ENCODE peak calls at places on chromosomes 2 and 18, in ten cellular contexts. One of them, this sample, is unnamed. For H3K4me1, the result is how much of the 10 kb centered on the place peaks cover.

GRCh38 chr2:84849271-84849952 is 31.5 kb downstream of the TRABD2A start:
- DNase-seq in hepatocyte: no peak
- DNase-seq in adrenal gland: no peak
- DNase-seq in psoas muscle: no peak
- DNase-seq in tibial nerve: no peak
- DNase-seq in sigmoid colon: no peak
- DNase-seq in fibroblast of lung: peak
- DNase-seq in MM.1S: no peak
- DNase-seq in upper lobe of right lung: no peak
- DNase-seq in transverse colon: no peak
- DNase-seq in this sample: no peak

GRCh38 chr2:237858294-237859081 is 935 bp upstream of the RAMP1 start:
- DNase-seq in MM.1S: peak
- DNase-seq in psoas muscle: peak
- DNase-seq in tibial nerve: peak
- DNase-seq in fibroblast of lung: peak
- DNase-seq in sigmoid colon: peak
- DNase-seq in adrenal gland: peak
- DNase-seq in hepatocyte: peak
- DNase-seq in transverse colon: peak
- DNase-seq in upper lobe of right lung: peak
- DNase-seq in this sample: no peak

GRCh38 chr2:16870677-16871076 is 205.0 kb upstream of the CYRIA start:
- DNase-seq in psoas muscle: no peak
- DNase-seq in transverse colon: no peak
- DNase-seq in sigmoid colon: no peak
- DNase-seq in MM.1S: no peak
- DNase-seq in fibroblast of lung: no peak
- DNase-seq in adrenal gland: no peak
- DNase-seq in upper lobe of right lung: no peak
- DNase-seq in hepatocyte: no peak
- DNase-seq in tibial nerve: no peak
- DNase-seq in this sample: no peak

GRCh38 chr18:44789704-44790103 is 109.0 kb downstream of the SETBP1 start:
- DNase-seq in fibroblast of lung: no peak
- DNase-seq in psoas muscle: no peak
- DNase-seq in adrenal gland: no peak
- DNase-seq in tibial nerve: no peak
- DNase-seq in sigmoid colon: no peak
- DNase-seq in hepatocyte: peak
- DNase-seq in upper lobe of right lung: no peak
- DNase-seq in transverse colon: no peak
- DNase-seq in MM.1S: no peak
- DNase-seq in this sample: no peak

GRCh38 chr2:121285077-121285449 is at the start of gene TFCP2L1:
- DNase-seq in psoas muscle: no peak
- DNase-seq in transverse colon: peak
- DNase-seq in fibroblast of lung: no peak
- DNase-seq in hepatocyte: peak
- DNase-seq in MM.1S: no peak
- DNase-seq in upper lobe of right lung: peak
- DNase-seq in tibial nerve: no peak
- DNase-seq in adrenal gland: no peak
- DNase-seq in sigmoid colon: no peak
- DNase-seq in this sample: no peak

GRCh38 chr2:104078431-104079157 is 775.3 kb upstream of the POU3F3 start:
- DNase-seq in hepatocyte: peak
- DNase-seq in sigmoid colon: no peak
- DNase-seq in MM.1S: no peak
- DNase-seq in adrenal gland: no peak
- DNase-seq in tibial nerve: no peak
- DNase-seq in transverse colon: no peak
- DNase-seq in upper lobe of right lung: no peak
- DNase-seq in fibroblast of lung: no peak
- DNase-seq in psoas muscle: no peak
- DNase-seq in this sample: no peak

GRCh38 chr2:240933048-240933965 is 27.2 kb downstream of the CROCC2 start:
- DNase-seq in hepatocyte: no peak
- DNase-seq in sigmoid colon: peak
- DNase-seq in MM.1S: no peak
- DNase-seq in tibial nerve: peak
- DNase-seq in adrenal gland: no peak
- DNase-seq in fibroblast of lung: no peak
- DNase-seq in psoas muscle: no peak
- DNase-seq in upper lobe of right lung: peak
- DNase-seq in transverse colon: peak
- DNase-seq in this sample: no peak

GRCh38 chr2:8231909-8232308 is 449.9 kb upstream of the ID2 start:
- DNase-seq in upper lobe of right lung: no peak
- DNase-seq in transverse colon: no peak
- DNase-seq in adrenal gland: no peak
- DNase-seq in fibroblast of lung: no peak
- DNase-seq in tibial nerve: no peak
- DNase-seq in hepatocyte: no peak
- DNase-seq in sigmoid colon: no peak
- DNase-seq in psoas muscle: no peak
- DNase-seq in MM.1S: no peak
- DNase-seq in this sample: no peak

GRCh38 chr2:47061989-47062678 is 93.0 kb downstream of the STPG4 start:
- DNase-seq in MM.1S: no peak
- DNase-seq in fibroblast of lung: no peak
- DNase-seq in sigmoid colon: no peak
- DNase-seq in hepatocyte: no peak
- DNase-seq in upper lobe of right lung: no peak
- DNase-seq in adrenal gland: no peak
- DNase-seq in tibial nerve: no peak
- DNase-seq in psoas muscle: no peak
- DNase-seq in transverse colon: no peak
- DNase-seq in this sample: no peak

GRCh38 chr2:162072976-162073775 is 839 bp downstream of the DPP4 start:
- DNase-seq in hepatocyte: no peak
- DNase-seq in tibial nerve: no peak
- DNase-seq in upper lobe of right lung: peak
- DNase-seq in MM.1S: no peak
- DNase-seq in fibroblast of lung: peak
- DNase-seq in adrenal gland: peak
- DNase-seq in transverse colon: peak
- DNase-seq in psoas muscle: peak
- DNase-seq in sigmoid colon: peak
- DNase-seq in this sample: no peak

GRCh38 chr18:47953471-47953931 is 23.0 kb upstream of the SMAD2 start:
- DNase-seq in upper lobe of right lung: no peak
- DNase-seq in hepatocyte: no peak
- DNase-seq in psoas muscle: peak
- DNase-seq in transverse colon: peak
- DNase-seq in MM.1S: peak
- DNase-seq in sigmoid colon: no peak
- DNase-seq in tibial nerve: peak
- DNase-seq in fibroblast of lung: no peak
- DNase-seq in adrenal gland: peak
- DNase-seq in this sample: peak

GRCh38 chr2:234355798-234356365 is 141.0 kb downstream of the ARL4C start:
- DNase-seq in psoas muscle: no peak
- DNase-seq in tibial nerve: no peak
- DNase-seq in transverse colon: no peak
- DNase-seq in hepatocyte: no peak
- DNase-seq in fibroblast of lung: no peak
- DNase-seq in MM.1S: no peak
- DNase-seq in adrenal gland: no peak
- DNase-seq in sigmoid colon: no peak
- DNase-seq in upper lobe of right lung: no peak
- DNase-seq in this sample: no peak

GRCh38 chr18:37741012-37741586 is 175.5 kb upstream of the CELF4 start:
- DNase-seq in tibial nerve: no peak
- DNase-seq in psoas muscle: no peak
- DNase-seq in adrenal gland: no peak
- DNase-seq in hepatocyte: no peak
- DNase-seq in fibroblast of lung: no peak
- DNase-seq in upper lobe of right lung: no peak
- DNase-seq in sigmoid colon: no peak
- DNase-seq in transverse colon: no peak
- DNase-seq in MM.1S: peak
- DNase-seq in this sample: no peak

GRCh38 chr18:74849316-74849715 is 251.6 kb downstream of the ZNF407 start:
- DNase-seq in sigmoid colon: no peak
- DNase-seq in upper lobe of right lung: no peak
- DNase-seq in hepatocyte: no peak
- DNase-seq in MM.1S: no peak
- DNase-seq in adrenal gland: no peak
- DNase-seq in fibroblast of lung: no peak
- DNase-seq in transverse colon: no peak
- DNase-seq in psoas muscle: no peak
- DNase-seq in tibial nerve: no peak
- DNase-seq in this sample: no peak

GRCh38 chr2:28751102-28751955 is at the start of gene PPP1CB:
- DNase-seq in tibial nerve: peak
- DNase-seq in fibroblast of lung: peak
- DNase-seq in psoas muscle: peak
- DNase-seq in MM.1S: peak
- DNase-seq in adrenal gland: peak
- DNase-seq in upper lobe of right lung: peak
- DNase-seq in sigmoid colon: peak
- DNase-seq in transverse colon: peak
- DNase-seq in hepatocyte: peak
- DNase-seq in this sample: peak
- TF ChIP-seq CTCF in tibial nerve: peak
- TF ChIP-seq CTCF in fibroblast of lung: peak
- TF ChIP-seq CTCF in psoas muscle: peak
- TF ChIP-seq CTCF in MM.1S: peak
- TF ChIP-seq CTCF in adrenal gland: peak
- TF ChIP-seq CTCF in upper lobe of right lung: peak
- TF ChIP-seq CTCF in sigmoid colon: no peak
- TF ChIP-seq CTCF in transverse colon: peak
- TF ChIP-seq CTCF in hepatocyte: peak
- TF ChIP-seq CTCF in this sample: peak

GRCh38 chr18:28161608-28162599 is 15.0 kb downstream of the CDH2 start:
- DNase-seq in tibial nerve: no peak
- DNase-seq in psoas muscle: no peak
- DNase-seq in hepatocyte: peak
- DNase-seq in MM.1S: no peak
- DNase-seq in sigmoid colon: no peak
- DNase-seq in upper lobe of right lung: no peak
- DNase-seq in fibroblast of lung: no peak
- DNase-seq in adrenal gland: peak
- DNase-seq in transverse colon: no peak
- DNase-seq in this sample: no peak

GRCh38 chr18:28167835-28168349 is 9.0 kb downstream of the CDH2 start:
- DNase-seq in hepatocyte: no peak
- DNase-seq in transverse colon: no peak
- DNase-seq in adrenal gland: no peak
- DNase-seq in MM.1S: no peak
- DNase-seq in tibial nerve: no peak
- DNase-seq in psoas muscle: no peak
- DNase-seq in upper lobe of right lung: no peak
- DNase-seq in fibroblast of lung: no peak
- DNase-seq in sigmoid colon: no peak
- DNase-seq in this sample: no peak

GRCh38 chr18:28164772-28165483 is 12.0 kb downstream of the CDH2 start:
- DNase-seq in tibial nerve: no peak
- DNase-seq in upper lobe of right lung: no peak
- DNase-seq in transverse colon: no peak
- DNase-seq in hepatocyte: no peak
- DNase-seq in psoas muscle: no peak
- DNase-seq in adrenal gland: no peak
- DNase-seq in sigmoid colon: no peak
- DNase-seq in MM.1S: no peak
- DNase-seq in fibroblast of lung: no peak
- DNase-seq in this sample: no peak

GRCh38 chr18:28159055-28159454 is 17.9 kb downstream of the CDH2 start:
- DNase-seq in adrenal gland: peak
- DNase-seq in sigmoid colon: no peak
- DNase-seq in upper lobe of right lung: no peak
- DNase-seq in tibial nerve: no peak
- DNase-seq in MM.1S: no peak
- DNase-seq in transverse colon: no peak
- DNase-seq in hepatocyte: no peak
- DNase-seq in psoas muscle: no peak
- DNase-seq in fibroblast of lung: no peak
- DNase-seq in this sample: no peak

DNA sequence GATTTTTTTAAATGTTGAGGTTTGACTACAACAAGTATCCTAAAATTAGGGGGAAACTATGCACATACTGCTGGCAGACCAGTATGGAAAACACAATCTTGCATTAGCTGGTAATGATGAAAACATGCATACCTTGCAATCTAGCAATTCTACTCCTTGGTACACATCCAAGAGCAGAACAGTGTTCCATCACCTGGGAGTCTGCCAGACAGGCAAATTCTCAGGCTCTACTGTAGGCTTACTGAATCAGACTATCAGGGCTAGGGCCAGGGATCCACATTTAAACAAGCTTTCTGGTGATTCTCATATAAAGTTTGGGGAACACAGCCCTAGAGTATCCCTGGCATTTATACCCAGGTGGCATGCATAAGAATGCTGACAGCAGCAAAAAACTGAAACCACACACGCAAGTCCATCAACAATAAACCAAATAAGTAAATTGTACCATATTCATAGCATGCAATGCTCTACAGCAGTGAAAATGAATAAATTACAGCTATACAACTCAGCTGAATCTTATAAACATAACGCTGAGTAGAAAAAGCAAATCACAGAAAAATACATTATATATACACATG is 13.6 kb downstream of the CDH2 start:
- DNase-seq in psoas muscle: no peak
- DNase-seq in MM.1S: no peak
- DNase-seq in transverse colon: no peak
- DNase-seq in sigmoid colon: no peak
- DNase-seq in hepatocyte: no peak
- DNase-seq in adrenal gland: peak
- DNase-seq in upper lobe of right lung: no peak
- DNase-seq in fibroblast of lung: no peak
- DNase-seq in tibial nerve: no peak
- DNase-seq in this sample: no peak
- H3K27ac ChIP-seq in psoas muscle: no peak
- H3K27ac ChIP-seq in MM.1S: no peak
- H3K27ac ChIP-seq in transverse colon: no peak
- H3K27ac ChIP-seq in sigmoid colon: no peak
- H3K27ac ChIP-seq in hepatocyte: peak
- H3K27ac ChIP-seq in adrenal gland: no peak
- H3K27ac ChIP-seq in upper lobe of right lung: no peak
- H3K27ac ChIP-seq in fibroblast of lung: no peak
- H3K27ac ChIP-seq in tibial nerve: no peak
- H3K27ac ChIP-seq in this sample: no peak

GRCh38 chr2:221042926-221043325 is 529.2 kb downstream of the EPHA4 start:
- DNase-seq in adrenal gland: no peak
- DNase-seq in MM.1S: no peak
- DNase-seq in transverse colon: no peak
- DNase-seq in upper lobe of right lung: no peak
- DNase-seq in hepatocyte: no peak
- DNase-seq in tibial nerve: no peak
- DNase-seq in psoas muscle: no peak
- DNase-seq in sigmoid colon: no peak
- DNase-seq in fibroblast of lung: no peak
- DNase-seq in this sample: no peak
- H3K4me1 ChIP-seq in adrenal gland: under half
- H3K4me1 ChIP-seq in MM.1S: under half
- H3K4me1 ChIP-seq in transverse colon: under half
- H3K4me1 ChIP-seq in upper lobe of right lung: under half
- H3K4me1 ChIP-seq in hepatocyte: under half
- H3K4me1 ChIP-seq in tibial nerve: under half
- H3K4me1 ChIP-seq in psoas muscle: under half
- H3K4me1 ChIP-seq in sigmoid colon: under half
- H3K4me1 ChIP-seq in fibroblast of lung: under half
- H3K4me1 ChIP-seq in this sample: under half

GRCh38 chr2:224807153-224807964 is 91.2 kb upstream of the CCDC195 start:
- DNase-seq in psoas muscle: no peak
- DNase-seq in fibroblast of lung: peak
- DNase-seq in sigmoid colon: no peak
- DNase-seq in tibial nerve: no peak
- DNase-seq in transverse colon: no peak
- DNase-seq in hepatocyte: no peak
- DNase-seq in adrenal gland: no peak
- DNase-seq in upper lobe of right lung: no peak
- DNase-seq in MM.1S: no peak
- DNase-seq in this sample: no peak
- TF ChIP-seq CTCF in psoas muscle: no peak
- TF ChIP-seq CTCF in fibroblast of lung: no peak
- TF ChIP-seq CTCF in sigmoid colon: no peak
- TF ChIP-seq CTCF in tibial nerve: no peak
- TF ChIP-seq CTCF in transverse colon: no peak
- TF ChIP-seq CTCF in hepatocyte: no peak
- TF ChIP-seq CTCF in adrenal gland: no peak
- TF ChIP-seq CTCF in upper lobe of right lung: no peak
- TF ChIP-seq CTCF in MM.1S: no peak
- TF ChIP-seq CTCF in this sample: no peak